ENCODE peak calls at places on chromosome 22, in four cellular contexts. P, V, T and L are unnamed samples.
A peak's percentile ranks its signal among the peaks of the same experiment; 100 is the strongest.

GRCh38 chr22:30425616-30426394 is at the start of gene MTFP1:
- DNase-seq in P (peak; percentile 80), T (no peak), V (peak; percentile 76), L (no peak)

GRCh38 chr22:37314315-37315046 is 32.2 kb downstream of the CYTH4 start:
- DNase-seq in T (no peak), P (no peak), V (no peak), L (no peak)

GRCh38 chr22:20429254-20430100 is 8.1 kb downstream of the SCARF2 start:
- DNase-seq in P (no peak), V (no peak), T (peak; percentile 57), L (no peak)

GRCh38 chr22:17576475-17576874 is 13.2 kb downstream of the SLC25A18 start:
- DNase-seq in T (no peak), P (peak; percentile 93), V (no peak), L (peak; percentile 39)

GRCh38 chr22:44023404-44024287 is 456 bp upstream of the PARVB start:
- DNase-seq in V (peak; percentile 56), T (no peak), P (no peak), L (no peak)

GRCh38 chr22:20981787-20982562 is at the start of gene LZTR1:
- DNase-seq in P (peak; percentile 85), V (peak; percentile 91), T (peak; percentile 40), L (peak; percentile 63)

GRCh38 chr22:46362221-46362933 is 26.9 kb downstream of the TRMU start:
- DNase-seq in T (no peak), V (no peak), P (no peak), L (no peak)

GRCh38 chr22:49780992-49781782 is 46.5 kb downstream of the BRD1 start:
- DNase-seq in T (no peak), P (no peak), V (no peak), L (no peak)

GRCh38 chr22:37163618-37164534 is 14.2 kb upstream of the IL2RB start:
- DNase-seq in V (no peak), T (no peak), P (no peak), L (no peak)

GRCh38 chr22:39349506-39349966 is 255 bp upstream of the SYNGR1 start:
- DNase-seq in T (peak; percentile 43), P (no peak), V (peak; percentile 90), L (no peak)

GRCh38 chr22:44543362-44543761 is 45.3 kb upstream of the RTL6 start:
- DNase-seq in P (no peak), T (no peak), V (no peak), L (no peak)

GRCh38 chr22:45977003-45977395 is at the start of gene WNT7B:
- DNase-seq in T (peak; percentile 70), P (no peak), V (no peak), L (no peak)

GRCh38 chr22:25134451-25134850 is 65.2 kb upstream of the CRYBB3 start:
- DNase-seq in P (no peak), T (no peak), V (no peak), L (no peak)

GRCh38 chr22:22767876-22768602 is 119.6 kb upstream of the IGLL5 start:
- DNase-seq in V (peak; percentile 35), T (no peak), P (peak; percentile 24), L (no peak)

GRCh38 chr22:47041201-47042115 is 279.0 kb downstream of the TBC1D22A start:
- DNase-seq in V (no peak), P (no peak), T (no peak), L (no peak)

GRCh38 chr22:32823024-32823730 is 21.7 kb downstream of the TIMP3 start:
- DNase-seq in P (peak; percentile 45), V (peak; percentile 70), T (no peak), L (no peak)

GRCh38 chr22:30298005-30298701 is 8.8 kb upstream of the CASTOR1 start:
- DNase-seq in T (no peak), V (no peak), P (no peak), L (no peak)

GRCh38 chr22:32853662-32854061 is 52.2 kb downstream of the TIMP3 start:
- DNase-seq in T (no peak), P (no peak), V (no peak), L (no peak)

GRCh38 chr22:50112151-50113118 is 22.6 kb downstream of the MOV10L1 start:
- DNase-seq in T (no peak), P (no peak), V (no peak), L (peak; percentile 26)

GRCh38 chr22:19525666-19526065 is 1.5 kb upstream of the CLDN5 start:
- DNase-seq in T (no peak), V (peak; percentile 7), P (no peak), L (no peak)

GRCh38 chr22:34334893-34335292 is 414.6 kb upstream of the LARGE1 start:
- DNase-seq in P (no peak), V (no peak), T (no peak), L (no peak)

GRCh38 chr22:40819741-40820140 is 595 bp upstream of the SLC25A17 start:
- DNase-seq in T (no peak), V (no peak), P (no peak), L (no peak)

GRCh38 chr22:40345801-40346177 is 511 bp upstream of the ADSL start:
- DNase-seq in P (no peak), V (peak; percentile 63), T (no peak), L (no peak)

GRCh38 chr22:23256986-23257888 is 76.9 kb downstream of the BCR start:
- DNase-seq in T (no peak), V (no peak), P (no peak), L (peak; percentile 39)

GRCh38 chr22:19110064-19110458 is 12.2 kb downstream of the DGCR2 start:
- DNase-seq in V (no peak), T (no peak), P (no peak), L (no peak)